ENCODE peak calls at places on chromosomes 12 and 14, in six cellular contexts. E, N, J, F, D and I are unnamed samples.

GRCh38 chr12:103677341-103677740 is 90.3 kb downstream of the STAB2 start:
- DNase-seq in E (no peak), N (no peak), J (no peak), F (no peak), D (peak), I (no peak)

GRCh38 chr14:35368583-35368982 is 36.0 kb downstream of the NFKBIA start:
- DNase-seq in E (no peak), N (no peak), J (no peak), F (no peak), D (no peak), I (no peak)

GRCh38 chr12:69947922-69948321 is 122.9 kb downstream of the MYRFL start:
- DNase-seq in E (no peak), N (no peak), J (no peak), F (no peak), D (no peak), I (no peak)

GRCh38 chr12:40106655-40107054 is 774 bp upstream of the SLC2A13 start:
- DNase-seq in E (no peak), N (no peak), J (no peak), F (no peak), D (no peak), I (no peak)

GRCh38 chr12:95918194-95918993 is 24.0 kb downstream of the CCDC38 start:
- DNase-seq in E (peak), N (no peak), J (peak), F (no peak), D (peak), I (peak)

GRCh38 chr12:6838854-6839253 is 1.9 kb upstream of the GNB3 start:
- DNase-seq in E (no peak), N (no peak), J (no peak), F (no peak), D (no peak), I (no peak)

GRCh38 chr12:1926274-1926673 is 7.8 kb upstream of the CACNA2D4 start:
- DNase-seq in E (no peak), N (no peak), J (no peak), F (no peak), D (peak), I (no peak)

GRCh38 chr12:8026282-8026637 is 6.3 kb upstream of the FOXJ2 start:
- DNase-seq in E (no peak), N (no peak), J (peak), F (no peak), D (no peak), I (no peak)

GRCh38 chr12:6552140-6552551 is 3.7 kb downstream of the IFFO1 start:
- DNase-seq in E (no peak), N (no peak), J (no peak), F (no peak), D (no peak), I (no peak)

GRCh38 chr12:52395761-52396434 is 10.2 kb downstream of the KRT82 start:
- DNase-seq in E (peak), N (no peak), J (no peak), F (no peak), D (no peak), I (no peak)

GRCh38 chr12:54561164-54561563 is 11.8 kb downstream of the PDE1B start:
- DNase-seq in E (no peak), N (no peak), J (no peak), F (no peak), D (no peak), I (no peak)

GRCh38 chr14:68475802-68476201 is 317.1 kb downstream of the ZFP36L1 start:
- DNase-seq in E (no peak), N (no peak), J (no peak), F (no peak), D (no peak), I (no peak)

GRCh38 chr14:35223927-35224326 is 68.3 kb upstream of the PSMA6 start:
- DNase-seq in E (no peak), N (no peak), J (no peak), F (no peak), D (no peak), I (no peak)

GRCh38 chr14:93709249-93709648 is 79.0 kb downstream of the PRIMA1 start:
- DNase-seq in E (no peak), N (no peak), J (no peak), F (no peak), D (no peak), I (no peak)

GRCh38 chr14:72633551-72633950 is 260.4 kb downstream of the DPF3 start:
- DNase-seq in E (no peak), N (no peak), J (no peak), F (no peak), D (no peak), I (no peak)

GRCh38 chr14:105386581-105387529 is 11.5 kb upstream of the TEX22 start:
- DNase-seq in E (no peak), N (no peak), J (no peak), F (no peak), D (no peak), I (no peak)

GRCh38 chr12:42104087-42104486 is 40.6 kb downstream of the GXYLT1 start:
- DNase-seq in E (no peak), N (no peak), J (no peak), F (no peak), D (no peak), I (no peak)

GRCh38 chr14:101826359-101826758 is 64.8 kb downstream of the PPP2R5C start:
- DNase-seq in E (no peak), N (no peak), J (no peak), F (no peak), D (no peak), I (no peak)

GRCh38 chr14:103889313-103890051 is 38.8 kb upstream of the TDRD9 start:
- DNase-seq in E (no peak), N (no peak), J (no peak), F (no peak), D (peak), I (no peak)

GRCh38 chr14:103713304-103714062 is 1.8 kb downstream of the XRCC3 start:
- DNase-seq in E (no peak), N (no peak), J (no peak), F (no peak), D (no peak), I (no peak)

GRCh38 chr12:97557116-97557515 is 94.5 kb downstream of the RMST start:
- DNase-seq in E (no peak), N (no peak), J (no peak), F (no peak), D (no peak), I (no peak)

GRCh38 chr14:34806257-34806656 is 68.9 kb downstream of the BAZ1A start:
- DNase-seq in E (no peak), N (no peak), J (no peak), F (no peak), D (no peak), I (no peak)

GRCh38 chr14:105517096-105517495 is 9.3 kb upstream of the TMEM121 start:
- DNase-seq in E (no peak), N (no peak), J (no peak), F (no peak), D (no peak), I (no peak)

GRCh38 chr14:77324289-77324688 is 3.5 kb downstream of the GSTZ1 start:
- DNase-seq in E (no peak), N (no peak), J (no peak), F (no peak), D (no peak), I (no peak)

GRCh38 chr12:77724367-77724957 is 106.2 kb upstream of the NAV3 start:
- DNase-seq in E (peak), N (peak), J (no peak), F (no peak), D (no peak), I (no peak)

GRCh38 chr12:53347905-53348304 is 11.8 kb upstream of the SP7 start:
- DNase-seq in E (no peak), N (no peak), J (no peak), F (no peak), D (no peak), I (no peak)

GRCh38 chr12:51322452-51322851 is 1.5 kb downstream of the BIN2 start:
- DNase-seq in E (no peak), N (no peak), J (no peak), F (no peak), D (no peak), I (no peak)

GRCh38 chr14:102606296-102606695 is 13.8 kb downstream of the RCOR1 start:
- DNase-seq in E (no peak), N (no peak), J (no peak), F (no peak), D (no peak), I (no peak)

GRCh38 chr12:53579545-53579955 is 46.6 kb downstream of the ATF7 start:
- DNase-seq in E (no peak), N (no peak), J (no peak), F (no peak), D (no peak), I (no peak)

GRCh38 chr14:23076785-23077408 is 18.0 kb downstream of the ACIN1 start:
- DNase-seq in E (peak), N (no peak), J (no peak), F (no peak), D (no peak), I (no peak)

GRCh38 chr12:95277139-95277538 is 59.5 kb downstream of the VEZT start:
- DNase-seq in E (no peak), N (peak), J (peak), F (no peak), D (no peak), I (no peak)

GRCh38 chr12:95231190-95231589 is 13.6 kb downstream of the VEZT start:
- DNase-seq in E (no peak), N (no peak), J (no peak), F (no peak), D (no peak), I (no peak)

GRCh38 chr12:17215754-17216153 is 609.8 kb upstream of the LMO3 start:
- DNase-seq in E (peak), N (no peak), J (no peak), F (no peak), D (no peak), I (no peak)

GRCh38 chr14:104116544-104117340 is 21.6 kb upstream of the KIF26A start:
- DNase-seq in E (peak), N (no peak), J (no peak), F (no peak), D (peak), I (peak)

GRCh38 chr12:108779998-108780688 is 48.8 kb upstream of the CORO1C start:
- DNase-seq in E (no peak), N (no peak), J (no peak), F (no peak), D (no peak), I (no peak)

GRCh38 chr12:39275846-39276245 is 167.1 kb downstream of the KIF21A start:
- DNase-seq in E (no peak), N (no peak), J (no peak), F (no peak), D (no peak), I (no peak)

GRCh38 chr12:95547522-95548055 is 3.7 kb downstream of the USP44 start:
- DNase-seq in E (peak), N (peak), J (no peak), F (no peak), D (no peak), I (no peak)

GRCh38 chr12:48838048-48838447 is 13.9 kb downstream of the DDX23 start:
- DNase-seq in E (no peak), N (no peak), J (no peak), F (no peak), D (no peak), I (no peak)
- TF ChIP-seq CTCF in E (no peak), N (no peak), J (no peak), F (no peak), D (no peak), I (no peak)

GRCh38 chr14:78448483-78449094 is 278.4 kb downstream of the NRXN3 start:
- DNase-seq in E (peak), N (no peak), J (no peak), F (no peak), D (peak), I (peak)

GRCh38 chr14:78440351-78440750 is 270.2 kb downstream of the NRXN3 start:
- DNase-seq in E (no peak), N (no peak), J (no peak), F (no peak), D (no peak), I (peak)

GRCh38 chr14:78446807-78447206 is 276.6 kb downstream of the NRXN3 start:
- DNase-seq in E (peak), N (no peak), J (no peak), F (no peak), D (no peak), I (no peak)

GRCh38 chr14:78443834-78444233 is 273.7 kb downstream of the NRXN3 start:
- DNase-seq in E (no peak), N (no peak), J (no peak), F (no peak), D (no peak), I (no peak)

GRCh38 chr14:78445275-78445674 is 275.1 kb downstream of the NRXN3 start:
- DNase-seq in E (no peak), N (no peak), J (no peak), F (no peak), D (no peak), I (no peak)
- TF ChIP-seq CTCF in E (no peak), N (no peak), J (no peak), F (no peak), D (no peak), I (no peak)

DNA sequence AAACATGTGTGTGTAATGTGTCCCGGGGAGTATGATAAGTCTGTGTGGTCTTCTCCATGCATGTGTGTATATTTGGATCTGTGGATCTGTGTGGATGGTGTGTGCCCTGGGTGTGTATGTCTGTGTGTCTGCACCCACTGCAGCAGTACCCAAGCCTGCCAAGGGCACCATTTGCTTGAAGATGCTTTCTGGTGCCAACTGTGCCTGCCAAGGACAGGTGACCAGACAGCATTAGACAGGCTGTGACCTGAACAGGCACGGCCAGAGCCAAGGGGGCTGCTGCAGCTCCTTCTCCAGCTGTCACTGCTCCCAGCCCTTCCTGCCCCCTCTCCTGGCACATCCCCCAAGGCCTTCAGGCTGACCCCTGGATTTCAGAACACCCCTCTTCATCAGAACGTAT is 35.0 kb downstream of the DTX1 start:
- DNase-seq in E (no peak), N (no peak), J (no peak), F (no peak), D (no peak), I (no peak)
- TF ChIP-seq CTCF in E (no peak), N (no peak), J (no peak), F (no peak), D (no peak), I (no peak)

GRCh38 chr14:99231181-99231849 is 40.7 kb downstream of the BCL11B start:
- DNase-seq in E (peak), N (no peak), J (no peak), F (no peak), D (no peak), I (no peak)

GRCh38 chr14:99234366-99234765 is 37.6 kb downstream of the BCL11B start:
- DNase-seq in E (no peak), N (no peak), J (no peak), F (no peak), D (no peak), I (no peak)

GRCh38 chr14:99233222-99234035 is 38.6 kb downstream of the BCL11B start:
- DNase-seq in E (no peak), N (no peak), J (no peak), F (no peak), D (no peak), I (no peak)

GRCh38 chr14:99231850-99232401 is 40.1 kb downstream of the BCL11B start:
- DNase-seq in E (peak), N (no peak), J (no peak), F (no peak), D (no peak), I (peak)

GRCh38 chr14:99232406-99233214 is 39.4 kb downstream of the BCL11B start:
- DNase-seq in E (no peak), N (no peak), J (no peak), F (no peak), D (no peak), I (no peak)
- TF ChIP-seq CTCF in E (no peak), N (no peak), J (no peak), F (no peak), D (no peak), I (no peak)

GRCh38 chr12:43937947-43938346 is 102.1 kb downstream of the TMEM117 start:
- DNase-seq in E (no peak), N (no peak), J (no peak), F (no peak), D (no peak), I (peak)
- TF ChIP-seq CTCF in E (peak), N (peak), J (no peak), F (no peak), D (no peak), I (peak)

GRCh38 chr12:132766380-132767085 is 4.9 kb upstream of the ANKLE2 start:
- DNase-seq in E (no peak), N (no peak), J (no peak), F (no peak), D (peak), I (no peak)
- TF ChIP-seq CTCF in E (no peak), N (no peak), J (no peak), F (no peak), D (no peak), I (no peak)